ENCODE peak calls at places on chromosomes 11 and 22, in nine cellular contexts. G is GM23248, I is SK-N-SH, W is neuronal stem cell, S is IMR-90, Q is H9, R is neural progenitor cell, M is K562, J is mesenchymal stem cell. D is an unnamed sample. For H3K4me1, the result is how much of the 10 kb centered on the place peaks cover.

GRCh38 chr11:44451706-44452105 is 113.8 kb upstream of the CD82 start:
- DNase-seq in G (no peak), I (no peak), W (no peak), S (no peak), Q (no peak), R (no peak), M (no peak), J (no peak), D (no peak)

GRCh38 chr22:44444341-44445306 is 53.4 kb downstream of the RTL6 start:
- DNase-seq in G (peak), I (peak), W (no peak), S (no peak), Q (peak), R (peak), M (no peak), J (no peak), D (no peak)

GRCh38 chr11:117829369-117829725 is 4.8 kb upstream of the FXYD2 start:
- DNase-seq in G (no peak), I (no peak), W (no peak), S (no peak), Q (peak), R (no peak), M (no peak), J (no peak), D (no peak)

GRCh38 chr22:46008291-46008690 is 31.3 kb upstream of the WNT7B start:
- DNase-seq in G (peak), I (peak), W (no peak), S (no peak), Q (no peak), R (no peak), M (no peak), J (no peak), D (no peak)

GRCh38 chr22:48217596-48217995 is 1455.1 kb downstream of the TBC1D22A start:
- DNase-seq in G (no peak), I (no peak), W (no peak), S (no peak), Q (peak), R (no peak), M (no peak), J (no peak), D (no peak)

GRCh38 chr11:103794262-103794661 is 242.2 kb upstream of the DDI1 start:
- DNase-seq in G (peak), I (no peak), W (no peak), S (no peak), Q (no peak), R (no peak), M (no peak), J (peak), D (peak)

GRCh38 chr11:12027844-12028243 is 19.4 kb upstream of the DKK3 start:
- DNase-seq in G (no peak), I (no peak), W (no peak), S (no peak), Q (no peak), R (no peak), M (no peak), J (no peak), D (no peak)

GRCh38 chr11:122933434-122933833 is 48.2 kb downstream of the BSX start:
- DNase-seq in G (peak), I (peak), W (no peak), S (no peak), Q (no peak), R (no peak), M (no peak), J (no peak), D (peak)

GRCh38 chr22:19687561-19688300 is 26.6 kb upstream of the SEPTIN5 start:
- DNase-seq in G (peak), I (no peak), W (no peak), S (no peak), Q (no peak), R (no peak), M (peak), J (no peak), D (no peak)

GRCh38 chr11:80285076-80285790 is 844.4 kb upstream of the TENM4 start:
- DNase-seq in G (no peak), I (no peak), W (no peak), S (peak), Q (no peak), R (no peak), M (no peak), J (no peak), D (peak)

GRCh38 chr11:44842219-44842618 is 108.5 kb downstream of the TP53I11 start:
- DNase-seq in G (peak), I (no peak), W (no peak), S (peak), Q (no peak), R (no peak), M (no peak), J (peak), D (peak)

GRCh38 chr11:63909621-63910506 is 7.1 kb downstream of the RCOR2 start:
- DNase-seq in G (no peak), I (peak), W (peak), S (no peak), Q (peak), R (peak), M (no peak), J (no peak), D (no peak)

GRCh38 chr11:75158241-75158640 is 7.3 kb downstream of the SLCO2B1 start:
- DNase-seq in G (no peak), I (no peak), W (no peak), S (no peak), Q (no peak), R (no peak), M (no peak), J (no peak), D (no peak)
- H3K4me1 ChIP-seq in G (under half), I (under half), W (under half), S (under half), Q (under half), R (under half), M (under half), J (under half), D (under half)

GRCh38 chr22:24450600-24450999 is 23.2 kb downstream of the ADORA2A start:
- DNase-seq in G (no peak), I (peak), W (no peak), S (no peak), Q (no peak), R (peak), M (no peak), J (no peak), D (no peak)
- H3K9ac ChIP-seq in G (no peak), I (no peak), W (no peak), S (no peak), Q (no peak), R (no peak), M (no peak), J (no peak), D (no peak)

GRCh38 chr11:112196519-112197087 is 21.3 kb downstream of the BCO2 start:
- DNase-seq in G (no peak), I (no peak), W (no peak), S (no peak), Q (no peak), R (no peak), M (no peak), J (no peak), D (no peak)
- H3K4me1 ChIP-seq in G (under half), I (under half), W (under half), S (under half), Q (under half), R (under half), M (under half), J (under half), D (under half)

GRCh38 chr22:49933236-49933921 is 14.9 kb downstream of the CRELD2 start:
- DNase-seq in G (no peak), I (peak), W (no peak), S (no peak), Q (no peak), R (no peak), M (no peak), J (no peak), D (no peak)

GRCh38 chr22:49936018-49936972 is 17.9 kb downstream of the CRELD2 start:
- DNase-seq in G (peak), I (peak), W (no peak), S (peak), Q (peak), R (peak), M (peak), J (peak), D (peak)

GRCh38 chr22:49935561-49935960 is 17.1 kb downstream of the CRELD2 start:
- DNase-seq in G (no peak), I (peak), W (no peak), S (no peak), Q (no peak), R (no peak), M (peak), J (no peak), D (no peak)

GRCh38 chr22:49934144-49934890 is 15.9 kb downstream of the CRELD2 start:
- DNase-seq in G (peak), I (peak), W (no peak), S (peak), Q (no peak), R (no peak), M (peak), J (peak), D (peak)

DNA sequence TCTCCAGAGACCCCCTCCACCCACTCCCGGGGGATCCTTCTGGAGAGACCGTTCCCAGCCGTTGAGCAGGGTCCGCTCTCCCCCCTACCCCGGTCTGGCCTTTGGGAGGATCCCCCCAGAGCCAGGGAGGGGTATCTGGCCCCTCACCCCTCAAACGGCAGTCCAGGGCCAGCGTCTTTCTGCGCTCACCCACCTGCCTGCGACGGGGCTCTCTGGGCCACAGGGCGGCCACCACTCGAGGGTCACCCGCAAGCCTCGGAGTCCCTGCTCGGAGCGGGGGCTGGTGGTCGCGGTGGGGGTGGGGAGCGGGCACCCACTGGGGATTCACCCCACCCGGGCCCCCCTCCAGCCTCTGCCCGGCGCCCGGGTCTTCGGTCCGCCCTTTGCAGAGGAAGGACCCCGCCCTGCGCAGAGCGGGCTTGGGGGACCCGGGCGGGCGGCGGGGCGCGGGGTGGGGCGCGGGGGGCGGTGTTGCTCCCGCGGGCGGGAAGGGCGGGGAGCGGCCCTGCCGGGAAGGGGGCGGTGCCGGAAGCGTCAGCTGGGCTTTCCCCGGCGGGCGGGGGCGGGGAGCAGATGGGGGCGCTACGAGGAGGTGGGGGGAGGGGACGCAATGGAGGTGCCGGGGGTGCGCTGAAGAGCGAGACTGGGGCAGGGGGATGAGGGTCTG is 16.6 kb downstream of the CRELD2 start:
- DNase-seq in G (peak), I (peak), W (no peak), S (peak), Q (peak), R (peak), M (peak), J (peak), D (peak)
- H3K9ac ChIP-seq in G (peak), I (no peak), W (peak), S (peak), Q (no peak), R (no peak), M (peak), J (peak), D (peak)